ENCODE peak calls at places on chromosomes 5 and 9, in six cellular contexts. T is naive thymus-derived CD4-positive, alpha-beta T cell; Z is H7; Y is CD8-positive, alpha-beta T cell; H is vagina; P is CD8-positive, alpha-beta memory T cell. L is an unnamed sample.

GRCh38 chr9:130041648-130042405 is 1.2 kb downstream of the FNBP1 start:
- DNase-seq in T (no peak), Z (peak), Y (no peak), H (no peak), P (no peak), L (no peak)

GRCh38 chr5:58629190-58630159 is 46.6 kb downstream of the RAB3C start:
- DNase-seq in T (no peak), Z (peak), Y (no peak), H (no peak), P (no peak), L (no peak)

GRCh38 chr5:147617191-147617606 is 107.3 kb upstream of the DPYSL3 start:
- DNase-seq in T (no peak), Z (no peak), Y (no peak), H (no peak), P (no peak), L (no peak)

GRCh38 chr5:177447066-177447610 is 524 bp downstream of the PRR7 start:
- DNase-seq in T (peak), Z (peak), Y (peak), H (no peak), P (peak), L (peak)

GRCh38 chr9:2216591-2216990 is 201.4 kb downstream of the SMARCA2 start:
- DNase-seq in T (no peak), Z (no peak), Y (no peak), H (no peak), P (no peak), L (no peak)

GRCh38 chr9:112333639-112334318 is 360 bp upstream of the PTBP3 start:
- DNase-seq in T (peak), Z (peak), Y (peak), H (no peak), P (peak), L (peak)

GRCh38 chr9:72592501-72593403 is 71.3 kb downstream of the TMC1 start:
- DNase-seq in T (peak), Z (peak), Y (no peak), H (no peak), P (peak), L (peak)

GRCh38 chr5:91668261-91668660 is 285.1 kb upstream of the ARRDC3 start:
- DNase-seq in T (no peak), Z (no peak), Y (no peak), H (no peak), P (no peak), L (no peak)

GRCh38 chr9:19975499-19975898 is 186.7 kb upstream of the SLC24A2 start:
- DNase-seq in T (no peak), Z (no peak), Y (no peak), H (no peak), P (no peak), L (no peak)

GRCh38 chr5:157671592-157672330 is 428 bp downstream of the C5orf52 start:
- DNase-seq in T (no peak), Z (no peak), Y (no peak), H (peak), P (no peak), L (no peak)

GRCh38 chr5:119367502-119368237 is 11.9 kb downstream of the TNFAIP8 start:
- DNase-seq in T (no peak), Z (no peak), Y (no peak), H (no peak), P (no peak), L (no peak)

GRCh38 chr9:127559247-127559680 is 52.8 kb upstream of the STXBP1 start:
- DNase-seq in T (no peak), Z (no peak), Y (no peak), H (no peak), P (no peak), L (no peak)

GRCh38 chr5:81154725-81155124 is 78.4 kb upstream of the CKMT2 start:
- DNase-seq in T (no peak), Z (no peak), Y (no peak), H (no peak), P (no peak), L (no peak)

GRCh38 chr9:78669591-78669990 is 372.7 kb downstream of the PSAT1 start:
- DNase-seq in T (no peak), Z (no peak), Y (no peak), H (no peak), P (no peak), L (no peak)

GRCh38 chr5:74326571-74327338 is 313.8 kb downstream of the ENC1 start:
- DNase-seq in T (peak), Z (no peak), Y (peak), H (no peak), P (peak), L (peak)

GRCh38 chr9:86718373-86718772 is 228.9 kb downstream of the GAS1 start:
- DNase-seq in T (no peak), Z (no peak), Y (no peak), H (no peak), P (no peak), L (no peak)

GRCh38 chr5:175383350-175383749 is 60.6 kb downstream of the DRD1 start:
- DNase-seq in T (no peak), Z (peak), Y (no peak), H (no peak), P (no peak), L (peak)

GRCh38 chr5:169121631-169122420 is 179.1 kb downstream of the SLIT3 start:
- DNase-seq in T (no peak), Z (no peak), Y (no peak), H (no peak), P (no peak), L (no peak)

GRCh38 chr5:147200001-147200400 is 34.8 kb upstream of the STK32A start:
- DNase-seq in T (no peak), Z (no peak), Y (no peak), H (no peak), P (no peak), L (no peak)

GRCh38 chr9:125789196-125789595 is 42.0 kb downstream of the PBX3 start:
- DNase-seq in T (no peak), Z (no peak), Y (no peak), H (no peak), P (no peak), L (peak)

DNA sequence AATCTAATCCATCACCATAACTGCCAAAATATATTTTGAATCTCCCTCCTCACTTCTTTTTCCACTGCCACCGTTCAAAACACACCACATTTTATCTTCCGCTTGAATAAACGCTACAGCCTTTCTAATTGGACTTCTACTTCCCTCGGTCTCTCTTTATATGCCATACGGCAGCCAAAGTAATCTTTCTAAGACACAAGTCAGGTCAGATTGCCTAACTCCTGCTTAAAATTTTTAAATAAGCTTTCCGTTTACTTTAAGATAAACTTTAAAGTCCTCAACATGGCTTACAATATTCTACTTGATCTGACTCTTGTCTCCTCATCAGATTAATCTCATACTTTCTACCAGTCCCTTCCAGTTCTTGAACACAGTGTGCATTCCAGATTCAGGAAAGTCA is 9.7 kb downstream of the AFF4 start:
- DNase-seq in T (no peak), Z (no peak), Y (no peak), H (no peak), P (no peak), L (no peak)
- H3K4me3 ChIP-seq in T (no peak), Z (no peak), Y (no peak), H (no peak), P (no peak), L (no peak)

GRCh38 chr9:1048853-1049252 is 1.3 kb upstream of the DMRT2 start:
- DNase-seq in T (no peak), Z (no peak), Y (no peak), H (no peak), P (no peak), L (no peak)

GRCh38 chr9:1050125-1050895 is at the start of gene DMRT2:
- DNase-seq in T (no peak), Z (peak), Y (no peak), H (no peak), P (no peak), L (no peak)

GRCh38 chr9:1049641-1050040 is 516 bp upstream of the DMRT2 start:
- DNase-seq in T (no peak), Z (no peak), Y (no peak), H (no peak), P (no peak), L (no peak)

GRCh38 chr9:1046639-1047604 is 3.2 kb upstream of the DMRT2 start:
- DNase-seq in T (no peak), Z (peak), Y (no peak), H (no peak), P (no peak), L (no peak)

DNA sequence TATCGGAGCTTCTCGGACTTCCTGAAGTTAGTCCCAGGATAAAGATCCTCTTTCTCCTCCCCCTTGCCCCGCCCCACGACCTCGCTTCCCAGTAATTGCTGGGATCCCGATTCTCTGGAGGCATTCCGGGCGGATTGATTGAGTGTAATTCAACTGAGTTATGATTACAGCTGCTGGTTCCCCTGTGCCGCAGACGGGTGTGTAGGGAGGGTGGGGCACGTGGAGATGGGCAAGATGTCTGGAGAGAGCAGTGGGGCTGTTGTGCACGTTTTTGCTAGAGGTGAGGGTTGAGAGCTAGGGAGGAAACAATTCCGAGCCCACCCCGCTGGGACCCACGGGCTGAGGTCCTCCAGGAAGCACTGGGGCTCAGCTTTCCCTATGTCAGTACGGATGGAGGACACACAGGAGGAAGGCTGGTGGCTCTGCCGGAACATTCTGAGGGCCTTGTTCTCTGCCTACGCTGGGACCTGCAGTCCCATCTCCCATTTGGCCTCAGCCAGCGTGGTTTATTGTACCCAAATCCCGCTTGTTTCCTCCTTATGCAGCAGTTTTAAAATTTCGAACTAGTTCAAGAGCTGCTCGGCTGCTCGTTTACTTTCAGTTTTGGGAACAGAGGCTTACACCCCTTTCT is 2.4 kb upstream of the DMRT2 start:
- DNase-seq in T (no peak), Z (no peak), Y (no peak), H (no peak), P (no peak), L (no peak)
- H3K4me3 ChIP-seq in T (peak), Z (no peak), Y (peak), H (peak), P (peak), L (peak)

GRCh38 chr9:136724772-136725171 is 12.4 kb downstream of the DIPK1B start:
- DNase-seq in T (no peak), Z (no peak), Y (no peak), H (no peak), P (no peak), L (no peak)

GRCh38 chr9:136726631-136727191 is 14.3 kb downstream of the DIPK1B start:
- DNase-seq in T (peak), Z (peak), Y (peak), H (no peak), P (peak), L (peak)

GRCh38 chr9:136728080-136728547 is 14.6 kb downstream of the LCN10 start:
- DNase-seq in T (peak), Z (peak), Y (peak), H (no peak), P (peak), L (peak)

GRCh38 chr9:136725612-136726011 is 13.2 kb downstream of the DIPK1B start:
- DNase-seq in T (no peak), Z (no peak), Y (no peak), H (no peak), P (no peak), L (no peak)

DNA sequence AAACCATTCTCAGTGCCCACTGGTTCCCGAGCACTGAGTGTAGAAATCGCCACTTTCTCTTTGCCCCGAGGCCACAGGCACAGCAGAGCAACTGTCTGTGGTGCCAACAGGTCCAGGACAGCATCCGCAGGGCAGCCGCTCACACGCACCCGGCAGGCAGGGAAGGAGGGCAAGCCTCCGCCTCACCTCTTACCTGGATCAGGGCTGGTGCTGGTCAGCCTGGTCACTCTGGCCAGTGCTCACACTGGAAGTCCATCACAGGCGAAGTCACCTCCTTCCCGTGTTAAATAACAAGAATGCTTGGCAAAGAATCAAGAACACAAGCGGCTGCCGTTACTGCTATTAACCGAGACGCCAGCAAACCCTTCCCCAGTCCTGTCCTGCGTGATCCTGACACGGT is 13.7 kb downstream of the DIPK1B start:
- DNase-seq in T (no peak), Z (no peak), Y (no peak), H (no peak), P (no peak), L (no peak)
- H3K4me3 ChIP-seq in T (peak), Z (no peak), Y (peak), H (peak), P (peak), L (peak)

DNA sequence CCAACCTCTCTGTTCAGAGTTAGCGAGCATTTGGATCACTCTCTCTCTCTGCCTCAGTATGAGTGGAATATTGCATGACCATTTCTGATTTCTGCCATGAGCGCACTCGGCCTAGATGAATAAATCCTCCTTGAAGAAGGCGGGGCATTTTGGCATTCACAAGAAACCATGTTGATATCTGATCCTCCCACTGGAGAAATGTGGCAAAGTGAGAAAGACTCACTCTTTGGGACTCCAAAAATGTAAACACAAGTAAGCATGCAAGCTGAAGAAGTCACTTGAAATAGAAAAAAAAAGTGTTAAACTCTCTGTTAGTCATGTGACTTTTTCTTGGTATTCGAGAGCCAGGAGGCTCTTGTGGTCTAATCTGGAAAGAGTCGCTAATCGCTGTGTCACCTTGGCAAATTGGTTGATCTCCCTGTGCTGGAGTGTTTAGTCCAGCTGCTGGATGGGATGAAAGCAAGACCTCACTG is 95.4 kb downstream of the GHR start:
- DNase-seq in T (no peak), Z (no peak), Y (no peak), H (no peak), P (no peak), L (no peak)
- H3K4me3 ChIP-seq in T (no peak), Z (no peak), Y (no peak), H (no peak), P (no peak), L (no peak)